ENCODE peak calls at places on chromosomes 5 and 9, in seven cellular contexts. K is cardiac muscle cell; B is cardiac septum; X is PC-9; F is CD8-positive, alpha-beta T cell; V is posterior vena cava; G is EL. O is an unnamed sample.

GRCh38 chr5:165309446-165309845 is 1804.0 kb downstream of the MAT2B start:
- DNase-seq in X (no peak), B (no peak), F (no peak), K (no peak), V (no peak), G (no peak), O (no peak)

GRCh38 chr5:147055850-147056523 is 177.4 kb upstream of the PPP2R2B start:
- DNase-seq in B (no peak), X (no peak), K (peak; percentile 51), G (no peak), V (no peak), F (no peak), O (peak; percentile 11)

GRCh38 chr9:99140685-99141314 is 35.9 kb downstream of the TGFBR1 start:
- DNase-seq in G (peak; percentile 63), V (no peak), K (peak; percentile 78), X (peak; percentile 34), B (no peak), F (peak; percentile 23), O (peak; percentile 41)

GRCh38 chr9:20513126-20513913 is 109.0 kb downstream of the MLLT3 start:
- DNase-seq in G (peak; percentile 36), B (no peak), F (no peak), X (peak; percentile 37), V (no peak), K (no peak), O (no peak)

GRCh38 chr9:78297672-78297961 is 692 bp downstream of the PSAT1 start:
- DNase-seq in K (no peak), V (no peak), X (no peak), G (no peak), B (no peak), F (no peak), O (no peak)

GRCh38 chr5:94857119-94857518 is 238.7 kb downstream of the SLF1 start:
- DNase-seq in X (no peak), G (no peak), V (no peak), K (no peak), F (no peak), B (no peak), O (no peak)

GRCh38 chr5:1768283-1769000 is 31.2 kb downstream of the MRPL36 start:
- DNase-seq in K (no peak), X (no peak), F (no peak), G (no peak), B (no peak), V (peak; percentile 55), O (no peak)

GRCh38 chr9:4857163-4857562 is 64.4 kb downstream of the RCL1 start:
- DNase-seq in K (no peak), X (no peak), G (peak; percentile 23), V (no peak), B (no peak), F (no peak), O (no peak)

GRCh38 chr5:142246263-142246662 is 78.6 kb downstream of the SPRY4 start:
- DNase-seq in K (no peak), B (no peak), X (no peak), V (no peak), G (peak; percentile 76), F (no peak), O (no peak)

GRCh38 chr5:147743686-147744332 is 38.7 kb downstream of the JAKMIP2 start:
- DNase-seq in F (no peak), B (no peak), K (peak; percentile 84), G (no peak), V (no peak), X (no peak), O (no peak)

GRCh38 chr9:4725706-4726442 is 15.1 kb downstream of the AK3 start:
- DNase-seq in B (no peak), X (no peak), K (no peak), F (no peak), V (no peak), G (no peak), O (no peak)

GRCh38 chr9:95764920-95765319 is 110.6 kb upstream of the ERCC6L2 start:
- DNase-seq in F (no peak), B (no peak), K (no peak), V (peak; percentile 18), G (no peak), X (no peak), O (no peak)

GRCh38 chr9:137460363-137461315 is 1.5 kb upstream of the NSMF start:
- DNase-seq in G (no peak), F (no peak), X (no peak), V (peak; percentile 82), K (no peak), B (peak; percentile 76), O (no peak)

GRCh38 chr5:181098642-181099452 is 32.1 kb downstream of the OR2V1 start:
- DNase-seq in V (no peak), G (peak; percentile 16), F (no peak), B (no peak), X (no peak), K (no peak), O (no peak)

GRCh38 chr5:131782717-131783116 is 14.1 kb downstream of the FNIP1 start:
- DNase-seq in V (no peak), K (no peak), F (no peak), G (no peak), B (no peak), X (no peak), O (no peak)

GRCh38 chr9:115133649-115134048 is 15.7 kb upstream of the TNC start:
- DNase-seq in K (no peak), G (peak; percentile 77), X (no peak), F (no peak), B (no peak), V (no peak), O (no peak)

GRCh38 chr5:96408841-96409458 is 24.1 kb downstream of the PCSK1 start:
- DNase-seq in X (no peak), K (no peak), B (no peak), V (no peak), F (no peak), G (no peak), O (no peak)

GRCh38 chr5:159208508-159209437 is 580 bp downstream of the RNF145 start:
- DNase-seq in V (peak; percentile 86), G (peak; percentile 63), K (peak; percentile 52), B (peak; percentile 76), F (peak; percentile 4), X (peak; percentile 23), O (peak; percentile 35)

GRCh38 chr5:131581710-131582109 is 53.3 kb downstream of the RAPGEF6 start:
- DNase-seq in G (no peak), X (no peak), F (no peak), V (no peak), B (no peak), K (no peak), O (no peak)

GRCh38 chr9:30197954-30198353 is 2186.5 kb upstream of the ACO1 start:
- DNase-seq in X (peak; percentile 22), B (no peak), F (no peak), V (no peak), G (no peak), K (no peak), O (no peak)

GRCh38 chr9:133114451-133114885 is 6.6 kb downstream of the RALGDS start:
- DNase-seq in B (no peak), K (no peak), V (peak; percentile 69), G (peak; percentile 79), X (peak; percentile 89), F (no peak), O (no peak)

GRCh38 chr9:81560851-81561732 is 128.3 kb downstream of the TLE1 start:
- DNase-seq in F (no peak), G (no peak), B (no peak), K (no peak), V (no peak), X (no peak), O (no peak)

GRCh38 chr5:35971878-35972210 is 19.3 kb downstream of the UGT3A1 start:
- DNase-seq in G (no peak), K (no peak), B (no peak), V (no peak), X (no peak), F (no peak), O (no peak)

GRCh38 chr5:115465416-115465815 is 79.2 kb downstream of the FEM1C start:
- DNase-seq in K (no peak), F (no peak), V (no peak), G (peak; percentile 42), X (no peak), B (no peak), O (no peak)

GRCh38 chr9:122463828-122464632 is 13.7 kb downstream of the OR1J1 start:
- DNase-seq in K (no peak), B (no peak), V (no peak), X (no peak), F (no peak), G (peak; percentile 43), O (no peak)

GRCh38 chr5:96655506-96655905 is 6.7 kb upstream of the CAST start:
- DNase-seq in B (no peak), F (no peak), V (no peak), G (peak; percentile 32), K (no peak), X (no peak), O (no peak)

GRCh38 chr5:73435640-73436534 is 12.7 kb downstream of the FOXD1 start:
- DNase-seq in K (no peak), X (no peak), B (no peak), V (no peak), F (no peak), G (no peak), O (no peak)

GRCh38 chr9:536597-537511 is 304.6 kb upstream of the DMRT1 start:
- DNase-seq in F (no peak), V (no peak), K (peak; percentile 58), B (no peak), G (no peak), X (no peak), O (no peak)

GRCh38 chr5:139636207-139636792 is 11.8 kb upstream of the CXXC5 start:
- DNase-seq in F (peak; percentile 58), B (peak; percentile 51), V (peak; percentile 56), X (no peak), G (no peak), K (no peak), O (no peak)

GRCh38 chr5:75446068-75446467 is 65.4 kb downstream of the CERT1 start:
- DNase-seq in K (no peak), X (no peak), B (no peak), V (no peak), F (no peak), G (no peak), O (no peak)

GRCh38 chr9:128637656-128638055 is 19.0 kb downstream of the DYNC2I2 start:
- DNase-seq in V (no peak), B (no peak), G (peak; percentile 45), F (no peak), X (no peak), K (no peak), O (no peak)